ENCODE peak calls at places on chromosomes 7 and 10, in six cellular contexts. N is prostate gland, Y is A549, F is cardiac fibroblast, I is fibroblast of villous mesenchyme, B is ovary. G is an unnamed sample.

GRCh38 chr7:24821045-24821853 is 64.0 kb upstream of the GSDME start:
- DNase-seq in N (peak), Y (peak), F (peak), I (peak), B (no peak), G (peak)

GRCh38 chr7:122423591-122423990 is 119.0 kb upstream of the FEZF1 start:
- DNase-seq in N (no peak), Y (no peak), F (no peak), I (no peak), B (no peak), G (no peak)

GRCh38 chr7:112201421-112201820 is 4.8 kb downstream of the DOCK4 start:
- DNase-seq in N (no peak), Y (no peak), F (peak), I (peak), B (no peak), G (no peak)

GRCh38 chr7:127708788-127709187 is 56.8 kb downstream of the SND1 start:
- DNase-seq in N (peak), Y (peak), F (peak), I (peak), B (peak), G (peak)

GRCh38 chr10:84308481-84309304 is 19.7 kb upstream of the CCSER2 start:
- DNase-seq in N (peak), Y (no peak), F (peak), I (peak), B (no peak), G (peak)

GRCh38 chr10:119931873-119932272 is 39.3 kb downstream of the SEC23IP start:
- DNase-seq in N (no peak), Y (no peak), F (no peak), I (peak), B (no peak), G (no peak)

GRCh38 chr7:37230221-37230620 is 218.4 kb downstream of the ELMO1 start:
- DNase-seq in N (no peak), Y (no peak), F (peak), I (no peak), B (no peak), G (no peak)

GRCh38 chr7:40874756-40875155 is 740.0 kb downstream of the SUGCT start:
- DNase-seq in N (no peak), Y (no peak), F (no peak), I (no peak), B (no peak), G (no peak)

GRCh38 chr10:26725837-26726727 is 28.6 kb downstream of the PDSS1 start:
- DNase-seq in N (no peak), Y (peak), F (peak), I (peak), B (peak), G (peak)

GRCh38 chr10:29646960-29647431 is 12.2 kb upstream of the SVIL start:
- DNase-seq in N (no peak), Y (no peak), F (peak), I (peak), B (no peak), G (no peak)

GRCh38 chr7:50363327-50364060 is 59.0 kb downstream of the IKZF1 start:
- DNase-seq in N (no peak), Y (no peak), F (no peak), I (no peak), B (no peak), G (no peak)
- H3K4me3 ChIP-seq in N (no peak), Y (no peak), F (no peak), I (no peak), B (no peak), G (no peak)

GRCh38 chr7:69840248-69840647 is 242.0 kb downstream of the AUTS2 start:
- DNase-seq in N (no peak), Y (no peak), F (peak), I (no peak), B (no peak), G (no peak)
- H3K4me3 ChIP-seq in N (no peak), Y (no peak), F (no peak), I (no peak), B (no peak), G (no peak)

DNA sequence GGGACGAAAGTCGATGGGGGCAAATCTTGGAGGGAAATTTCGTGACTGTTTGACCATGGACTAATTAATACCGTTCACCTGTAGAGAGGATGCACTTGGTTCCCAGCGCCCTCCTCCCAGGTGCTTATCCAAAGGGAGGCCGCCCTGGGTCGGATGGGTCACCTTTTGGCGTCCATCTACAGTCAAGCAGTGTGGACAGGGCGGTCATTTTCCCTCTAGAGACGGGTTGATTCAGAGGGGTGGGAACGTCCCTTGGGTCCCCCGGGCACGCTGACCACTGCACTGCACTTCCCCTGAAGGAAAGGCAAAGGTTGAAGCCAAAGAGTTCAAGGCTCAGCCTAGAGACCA is 2.0 kb downstream of the PRR15 start:
- DNase-seq in N (no peak), Y (no peak), F (no peak), I (no peak), B (no peak), G (no peak)
- H3K4me3 ChIP-seq in N (no peak), Y (peak), F (peak), I (no peak), B (peak), G (no peak)

DNA sequence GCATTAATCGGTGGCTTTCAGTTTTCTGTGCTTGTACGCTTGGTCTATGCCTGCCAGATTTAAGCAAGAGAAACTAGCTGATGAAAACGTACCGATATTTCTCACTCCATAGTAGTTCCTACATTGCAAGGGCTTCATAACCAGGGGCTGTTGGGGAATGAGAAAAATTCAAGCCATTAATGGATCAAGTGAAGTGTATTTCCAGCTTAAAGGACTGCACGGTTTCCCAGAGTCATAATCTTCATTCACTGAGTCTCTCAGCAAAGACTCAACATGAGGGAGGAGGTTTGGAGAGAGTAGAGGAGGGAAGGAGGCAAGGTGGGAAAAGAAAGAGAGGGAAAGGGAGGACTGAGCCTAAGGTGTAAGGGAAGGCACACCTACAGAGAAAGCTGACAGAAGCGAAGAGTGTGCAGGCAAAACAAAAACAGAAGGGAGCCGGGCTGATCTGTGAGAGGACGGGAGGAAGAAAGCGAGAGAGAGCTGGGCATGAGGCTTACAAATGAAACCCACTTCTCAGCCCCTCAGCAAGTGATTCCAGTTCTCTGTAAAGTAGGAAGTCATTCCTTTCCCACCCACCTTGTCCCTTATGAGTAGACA is 622 bp downstream of the GIMAP2 start:
- DNase-seq in N (no peak), Y (no peak), F (no peak), I (no peak), B (no peak), G (no peak)
- H3K4me3 ChIP-seq in N (peak), Y (no peak), F (peak), I (peak), B (peak), G (peak)

GRCh38 chr10:105611244-105611798 is 970.2 kb downstream of the SORCS3 start:
- DNase-seq in N (no peak), Y (no peak), F (no peak), I (no peak), B (no peak), G (no peak)

GRCh38 chr10:105615986-105616385 is 974.9 kb downstream of the SORCS3 start:
- DNase-seq in N (no peak), Y (no peak), F (no peak), I (no peak), B (no peak), G (no peak)
- H3K4me3 ChIP-seq in N (no peak), Y (no peak), F (no peak), I (no peak), B (no peak), G (no peak)

GRCh38 chr7:80921130-80921529 is 2.3 kb upstream of the SEMA3C start:
- DNase-seq in N (peak), Y (no peak), F (peak), I (peak), B (no peak), G (no peak)

GRCh38 chr7:80922254-80923049 is 3.6 kb upstream of the SEMA3C start:
- DNase-seq in N (peak), Y (no peak), F (no peak), I (no peak), B (no peak), G (no peak)

GRCh38 chr7:80918909-80919721 is at the start of gene SEMA3C:
- DNase-seq in N (peak), Y (peak), F (peak), I (peak), B (peak), G (peak)

GRCh38 chr7:80918406-80918805 is 445 bp downstream of the SEMA3C start:
- DNase-seq in N (peak), Y (no peak), F (peak), I (peak), B (no peak), G (no peak)

DNA sequence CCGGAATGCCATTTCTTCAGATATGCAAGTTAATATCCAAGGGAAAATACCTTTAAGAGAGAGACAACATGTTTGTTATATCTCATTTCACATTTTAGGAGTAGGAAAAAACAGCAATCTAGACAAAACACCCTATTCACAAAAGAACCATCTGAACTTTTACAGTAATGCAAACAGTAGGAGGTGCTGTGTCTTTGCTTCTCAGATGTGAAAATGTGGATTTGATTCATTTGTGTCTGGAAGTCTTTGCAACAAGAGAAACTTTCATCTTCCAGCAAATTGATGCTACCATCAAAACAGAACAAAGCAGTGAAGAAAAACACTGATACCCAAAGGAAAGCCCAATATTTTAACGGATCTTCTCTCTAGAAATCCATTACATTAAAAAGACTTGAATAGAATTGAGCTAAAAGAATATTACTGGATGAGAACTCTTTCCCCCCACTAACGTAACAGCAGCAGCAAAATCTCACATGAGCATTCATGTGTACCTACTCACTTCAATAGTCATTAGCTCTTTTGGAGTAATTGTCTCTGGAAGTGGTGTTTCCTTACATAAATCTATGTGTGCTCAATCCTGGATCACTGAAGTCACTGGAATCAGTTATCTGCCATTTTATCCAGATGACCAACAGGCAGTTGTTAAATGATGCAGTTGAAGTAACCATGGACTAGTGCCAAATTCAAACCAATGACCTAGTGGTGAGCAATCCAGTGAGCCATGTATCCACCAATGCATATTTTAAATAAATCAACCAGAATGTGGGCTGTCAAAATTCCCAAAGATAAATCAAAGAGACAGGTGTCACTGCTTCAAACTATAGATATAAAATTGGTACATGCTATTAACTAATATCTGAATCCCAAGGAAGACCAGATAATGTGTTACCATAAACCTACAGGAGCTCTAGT is 1.8 kb downstream of the SEMA3C start:
- DNase-seq in N (no peak), Y (peak), F (peak), I (peak), B (no peak), G (no peak)
- H3K4me3 ChIP-seq in N (no peak), Y (peak), F (peak), I (peak), B (no peak), G (peak)

GRCh38 chr7:84144935-84145334 is 49.7 kb downstream of the SEMA3A start:
- DNase-seq in N (no peak), Y (no peak), F (no peak), I (no peak), B (no peak), G (no peak)
- H3K4me3 ChIP-seq in N (no peak), Y (peak), F (no peak), I (no peak), B (no peak), G (no peak)

G was measured in MG63.